ENCODE peak calls at places on chromosomes 1 and 21, in four cellular contexts. X is skeletal muscle cell; L is stimulated activated CD4-positive, alpha-beta T cell treated with anti-CD3 and anti-CD28 coated beads, Interleukin-4, amount 100 ng/mL, for 48 hours; C is stimulated activated naive CD8-positive, alpha-beta T cell treated with anti-CD3 and anti-CD28 coated beads, Interleukin-15, amount 100 ng/mL, for 72 hours. Q is an unnamed sample.

GRCh38 chr1:185479781-185480180 is 162.7 kb upstream of the IVNS1ABP start:
- DNase-seq in L (no peak), X (no peak), C (no peak), Q (no peak)

GRCh38 chr1:149884433-149885363 is 14.7 kb upstream of the BOLA1 start:
- DNase-seq in X (no peak), L (no peak), C (peak), Q (peak)

GRCh38 chr1:218273757-218274505 is 11.2 kb upstream of the RRP15 start:
- DNase-seq in L (no peak), C (no peak), X (no peak), Q (no peak)

GRCh38 chr1:231678021-231678432 is 51.4 kb downstream of the DISC1 start:
- DNase-seq in C (no peak), X (no peak), L (no peak), Q (no peak)

GRCh38 chr21:35011681-35012080 is 37.4 kb downstream of the RUNX1 start:
- DNase-seq in C (no peak), L (no peak), X (no peak), Q (no peak)

GRCh38 chr1:12132078-12132477 is 34.7 kb upstream of the TNFRSF1B start:
- DNase-seq in X (no peak), L (no peak), C (no peak), Q (no peak)

GRCh38 chr1:37875833-37876232 is 16.4 kb upstream of the MTF1 start:
- DNase-seq in L (no peak), X (no peak), C (no peak), Q (no peak)

GRCh38 chr1:224684920-224685547 is 68.9 kb downstream of the CNIH3 start:
- DNase-seq in C (no peak), L (no peak), X (no peak), Q (no peak)

GRCh38 chr1:16145030-16145987 is 10.6 kb downstream of the EPHA2 start:
- DNase-seq in L (no peak), X (no peak), C (no peak), Q (peak)

GRCh38 chr1:111619635-111620411 is at the start of gene RAP1A:
- DNase-seq in C (peak), L (peak), X (peak), Q (peak)